ENCODE peak calls at places on chromosome 5, in ten cellular contexts. Y, P, D, G, C, Q, M, S, F and L are unnamed samples.

GRCh38 chr5:122415481-122416120 is 103.6 kb downstream of the SNCAIP start:
- DNase-seq in Q (peak), G (no peak), D (peak), Y (peak), C (peak), F (peak), M (peak), S (peak), P (peak), L (no peak)

GRCh38 chr5:107241841-107242240 is 428.9 kb downstream of the EFNA5 start:
- DNase-seq in S (no peak), F (no peak), G (no peak), D (no peak), C (no peak), P (no peak), Q (no peak), Y (no peak), M (peak), L (no peak)

GRCh38 chr5:77904362-77904761 is 128.2 kb upstream of the TBCA start:
- DNase-seq in D (no peak), S (no peak), M (no peak), C (no peak), Q (no peak), F (no peak), G (no peak), Y (no peak), P (no peak), L (no peak)

GRCh38 chr5:43601454-43602260 is 1.3 kb upstream of the NNT start:
- DNase-seq in C (peak), Q (no peak), S (no peak), F (peak), G (no peak), D (no peak), M (peak), P (no peak), Y (peak), L (no peak)

GRCh38 chr5:126837907-126838539 is 61.1 kb downstream of the LMNB1 start:
- DNase-seq in G (no peak), S (no peak), M (peak), D (no peak), P (no peak), Q (peak), F (no peak), C (no peak), Y (no peak), L (no peak)

GRCh38 chr5:158465379-158465972 is 606.5 kb upstream of the CLINT1 start:
- DNase-seq in D (no peak), F (no peak), G (no peak), P (no peak), Q (no peak), S (no peak), M (no peak), C (no peak), Y (no peak), L (no peak)

GRCh38 chr5:137058089-137058488 is 441.0 kb downstream of the SPOCK1 start:
- DNase-seq in F (no peak), D (no peak), C (no peak), P (no peak), M (no peak), Y (no peak), G (no peak), S (no peak), Q (no peak), L (no peak)

GRCh38 chr5:472076-472655 is 29.2 kb downstream of the EXOC3 start:
- DNase-seq in D (peak), F (no peak), Q (peak), G (no peak), Y (no peak), P (no peak), S (no peak), C (peak), M (peak), L (no peak)

GRCh38 chr5:134714120-134714519 is 24.2 kb upstream of the CAMLG start:
- DNase-seq in C (no peak), M (no peak), F (no peak), Q (peak), P (no peak), Y (no peak), S (peak), D (no peak), G (no peak), L (no peak)

GRCh38 chr5:173794901-173795416 is 93.2 kb upstream of the CPEB4 start:
- DNase-seq in Q (no peak), M (no peak), D (no peak), Y (no peak), S (no peak), P (no peak), C (no peak), G (no peak), F (no peak), L (no peak)

GRCh38 chr5:154945695-154946301 is 4.9 kb downstream of the MRPL22 start:
- DNase-seq in D (no peak), S (peak), M (peak), Y (peak), G (no peak), Q (peak), P (no peak), C (no peak), F (no peak), L (no peak)

GRCh38 chr5:135190345-135191083 is 156.5 kb upstream of the PITX1 start:
- DNase-seq in M (no peak), F (no peak), D (no peak), S (peak), Q (no peak), Y (no peak), C (no peak), G (no peak), P (no peak), L (no peak)

GRCh38 chr5:181181650-181182565 is 23.1 kb downstream of the TRIM7 start:
- DNase-seq in G (no peak), D (peak), F (no peak), C (peak), M (peak), S (peak), P (peak), Y (peak), Q (peak), L (no peak)

GRCh38 chr5:139861889-139862207 is 66.2 kb downstream of the PSD2 start:
- DNase-seq in S (no peak), Q (no peak), C (no peak), F (no peak), P (no peak), Y (no peak), G (no peak), D (no peak), M (no peak), L (no peak)

GRCh38 chr5:147912015-147912414 is 5.7 kb upstream of the C5orf46 start:
- DNase-seq in M (no peak), F (no peak), S (no peak), P (no peak), G (no peak), C (no peak), Y (no peak), D (no peak), Q (no peak), L (no peak)

GRCh38 chr5:174837919-174838902 is 113.8 kb downstream of the MSX2 start:
- DNase-seq in P (no peak), M (peak), S (peak), Y (no peak), Q (peak), C (peak), G (no peak), F (no peak), D (no peak), L (peak)

GRCh38 chr5:1521671-1522600 is 1.8 kb downstream of the LPCAT1 start:
- DNase-seq in M (peak), Q (peak), G (peak), P (no peak), Y (no peak), D (peak), C (peak), S (peak), F (no peak), L (no peak)

GRCh38 chr5:308672-309271 is 12.7 kb upstream of the AHRR start:
- DNase-seq in G (no peak), M (peak), Q (no peak), F (no peak), P (no peak), S (peak), Y (peak), C (peak), D (no peak), L (no peak)

GRCh38 chr5:158139161-158139560 is 280.2 kb upstream of the CLINT1 start:
- DNase-seq in C (peak), Q (no peak), G (no peak), S (no peak), Y (no peak), P (no peak), D (no peak), M (peak), F (no peak), L (no peak)

GRCh38 chr5:38423536-38424178 is 132.8 kb downstream of the LIFR start:
- DNase-seq in S (no peak), G (no peak), D (no peak), P (no peak), Q (no peak), C (no peak), F (no peak), Y (no peak), M (no peak), L (no peak)